ENCODE peak calls at places on chromosomes 4 and X, in nine cellular contexts. O is NCI-H1092 treated with DMSO at 0.1 percent for 48 hours; F is ovary; S is HAP-1; N is G401; A is activated CD4-positive, alpha-beta T cell treated with anti-CD3 and anti-CD28 coated beads for 48 hours; B is hippocampal formation; I is T-helper 17 cell; J is progenitor cell of endocrine pancreas. X is an unnamed sample.
A peak's percentile ranks its signal among the peaks of the same experiment; 100 is the strongest.

GRCh38 chr4:123826896-123827295 is 430.3 kb downstream of the SPRY1 start:
- DNase-seq in B (no peak), J (no peak), F (peak; percentile 47), A (no peak), N (no peak), O (no peak), S (no peak), I (no peak), X (no peak)

GRCh38 chr4:106522839-106523238 is 154.3 kb upstream of the GIMD1 start:
- DNase-seq in I (no peak), F (no peak), N (no peak), B (no peak), A (no peak), O (no peak), J (no peak), S (peak; percentile 9), X (no peak)

GRCh38 chr4:118076958-118077766 is 42.9 kb downstream of the NDST3 start:
- DNase-seq in A (peak; percentile 32), S (peak; percentile 73), O (no peak), F (no peak), J (no peak), I (no peak), N (no peak), B (no peak), X (no peak)

GRCh38 chrX:7946960-7947359 is 19.7 kb upstream of the PNPLA4 start:
- DNase-seq in O (no peak), B (no peak), I (no peak), S (no peak), J (no peak), F (no peak), A (no peak), N (no peak), X (no peak)

GRCh38 chr4:140092094-140092820 is 61.7 kb downstream of the MAML3 start:
- DNase-seq in J (no peak), S (peak; percentile 86), N (peak; percentile 80), I (no peak), F (no peak), B (peak; percentile 28), O (peak; percentile 94), A (peak; percentile 15), X (peak; percentile 56)

GRCh38 chrX:28391528-28391927 is 195.7 kb upstream of the IL1RAPL1 start:
- DNase-seq in S (no peak), F (no peak), B (no peak), A (no peak), N (no peak), I (no peak), J (no peak), O (no peak), X (no peak)

GRCh38 chr4:7546152-7546808 is 111.5 kb upstream of the PSAPL1 start:
- DNase-seq in B (no peak), F (no peak), J (no peak), O (no peak), S (no peak), A (no peak), N (no peak), I (no peak), X (no peak)

GRCh38 chr4:123616970-123617392 is 220.4 kb downstream of the SPRY1 start:
- DNase-seq in J (no peak), B (peak; percentile 70), F (peak; percentile 49), I (peak; percentile 32), A (peak; percentile 15), O (peak; percentile 93), N (peak; percentile 82), S (peak; percentile 56), X (peak; percentile 52)

GRCh38 chr4:168710353-168710946 is 213.6 kb downstream of the PALLD start:
- DNase-seq in S (peak; percentile 56), I (no peak), F (peak; percentile 67), J (no peak), A (peak; percentile 7), B (peak; percentile 43), N (peak; percentile 46), O (no peak), X (peak; percentile 10)

GRCh38 chr4:3346146-3346545 is 53.3 kb downstream of the RGS12 start:
- DNase-seq in S (peak; percentile 62), J (no peak), O (peak; percentile 43), A (peak; percentile 51), F (peak; percentile 76), B (peak; percentile 74), N (peak; percentile 85), I (no peak), X (peak; percentile 80)

GRCh38 chr4:172207258-172207657 is 394.1 kb downstream of the GALNTL6 start:
- DNase-seq in O (no peak), A (no peak), N (no peak), S (no peak), J (no peak), B (no peak), F (no peak), I (no peak), X (no peak)

GRCh38 chrX:66024570-66024969 is 15.3 kb downstream of the VSIG4 start:
- DNase-seq in S (no peak), N (no peak), J (no peak), B (no peak), I (no peak), O (no peak), A (no peak), F (no peak), X (no peak)

GRCh38 chr4:94420356-94420755 is 31.4 kb upstream of the PDLIM5 start:
- DNase-seq in O (no peak), N (no peak), J (no peak), B (no peak), I (no peak), F (no peak), S (no peak), A (no peak), X (no peak)

GRCh38 chrX:44157293-44157692 is 184.1 kb upstream of the NDP start:
- DNase-seq in O (no peak), B (no peak), N (no peak), J (no peak), S (no peak), I (no peak), F (no peak), A (no peak), X (no peak)

GRCh38 chr4:108337923-108338322 is 169.2 kb upstream of the LEF1 start:
- DNase-seq in N (no peak), B (no peak), I (no peak), O (no peak), J (no peak), A (no peak), S (no peak), F (no peak), X (no peak)

GRCh38 chr4:138236035-138236434 is 6.1 kb downstream of the SLC7A11 start:
- DNase-seq in O (no peak), A (no peak), S (no peak), B (no peak), F (no peak), J (no peak), N (no peak), I (no peak), X (no peak)

GRCh38 chr4:40621592-40622512 is 7.8 kb downstream of the RBM47 start:
- DNase-seq in B (peak; percentile 22), O (no peak), A (peak; percentile 44), J (no peak), N (no peak), F (peak; percentile 84), I (no peak), S (peak; percentile 43), X (no peak)

GRCh38 chrX:31199770-31200114 is 127.9 kb upstream of the FTHL17 start:
- DNase-seq in S (no peak), N (no peak), I (no peak), O (no peak), A (no peak), F (no peak), J (peak; percentile 9), B (no peak), X (no peak)

GRCh38 chr4:63348735-63349673 is 1060.2 kb downstream of the TECRL start:
- DNase-seq in N (no peak), B (no peak), J (no peak), I (no peak), F (peak; percentile 12), A (no peak), S (no peak), O (no peak), X (no peak)

GRCh38 chr4:26952891-26953290 is 92.2 kb downstream of the STIM2 start:
- DNase-seq in F (no peak), B (no peak), A (no peak), S (no peak), O (no peak), I (no peak), J (no peak), N (no peak), X (no peak)

GRCh38 chrX:45479835-45480422 is 279.3 kb upstream of the DIPK2B start:
- DNase-seq in J (no peak), N (no peak), I (no peak), S (no peak), F (no peak), O (no peak), B (no peak), A (no peak), X (no peak)

GRCh38 chr4:139108567-139109128 is 68.4 kb downstream of the ELF2 start:
- DNase-seq in J (no peak), O (no peak), A (no peak), N (no peak), B (no peak), S (no peak), I (no peak), F (no peak), X (no peak)

GRCh38 chrX:37818031-37818430 is 29.3 kb downstream of the DYNLT3 start:
- DNase-seq in N (no peak), J (no peak), B (no peak), F (no peak), I (no peak), O (no peak), A (no peak), S (no peak), X (no peak)

GRCh38 chrX:114584434-114584943 is 603 bp downstream of the HTR2C start:
- DNase-seq in J (peak; percentile 35), A (no peak), O (no peak), S (no peak), N (no peak), F (no peak), I (no peak), B (no peak), X (no peak)

GRCh38 chr4:55216871-55217635 is 91.7 kb upstream of the KDR start:
- DNase-seq in O (peak; percentile 30), I (no peak), A (no peak), N (no peak), B (no peak), J (no peak), S (no peak), F (no peak), X (no peak)

GRCh38 chrX:44873415-44874270 is 655 bp downstream of the KDM6A start:
- DNase-seq in J (peak; percentile 13), F (peak; percentile 64), A (peak; percentile 53), S (peak; percentile 63), O (peak; percentile 41), B (peak; percentile 72), N (peak; percentile 41), I (peak; percentile 19), X (peak; percentile 32)

GRCh38 chr4:72112514-72113156 is 80.8 kb downstream of the NPFFR2 start:
- DNase-seq in N (no peak), B (no peak), F (no peak), I (no peak), A (peak; percentile 15), O (no peak), S (no peak), J (no peak), X (no peak)

GRCh38 chrX:143017272-143017671 is 8.5 kb upstream of the SPANXN4 start:
- DNase-seq in F (no peak), S (no peak), I (no peak), N (no peak), B (no peak), O (no peak), A (peak; percentile 1), J (no peak), X (no peak)

GRCh38 chrX:74111245-74111644 is 192.7 kb upstream of the ZCCHC13 start:
- DNase-seq in F (no peak), J (no peak), S (no peak), O (no peak), A (no peak), I (no peak), B (no peak), N (no peak), X (no peak)

GRCh38 chr4:163673848-163674702 is 179.6 kb downstream of the TMA16 start:
- DNase-seq in A (no peak), N (no peak), S (no peak), I (no peak), J (no peak), O (no peak), F (no peak), B (no peak), X (no peak)

GRCh38 chr4:115852767-115853091 is 739.3 kb upstream of the NDST4 start:
- DNase-seq in J (no peak), B (no peak), O (no peak), N (no peak), A (no peak), F (no peak), I (no peak), S (no peak), X (no peak)

X was measured in cerebellum.